ENCODE peak calls at places on chromosomes 5 and 9, in nine cellular contexts. N, E, O, J, B, V, C, H and Y are unnamed samples.

GRCh38 chr9:99057665-99058625 is 47.0 kb upstream of the TGFBR1 start:
- DNase-seq in H (peak), C (no peak), J (no peak), E (peak), O (no peak), B (no peak), V (peak), N (peak), Y (no peak)

GRCh38 chr9:2241875-2242741 is 227.0 kb downstream of the SMARCA2 start:
- DNase-seq in C (peak), H (peak), V (peak), J (peak), N (peak), E (peak), O (peak), B (peak), Y (peak)

GRCh38 chr5:59042683-59043082 is 459.8 kb downstream of the RAB3C start:
- DNase-seq in B (no peak), H (no peak), E (peak), J (peak), O (no peak), N (peak), C (peak), V (no peak), Y (no peak)

GRCh38 chr9:93857528-93857927 is 97.6 kb downstream of the BARX1 start:
- DNase-seq in E (no peak), V (no peak), B (no peak), J (no peak), N (no peak), O (no peak), H (no peak), C (no peak), Y (no peak)

GRCh38 chr5:145775893-145776444 is 59.2 kb downstream of the PRELID2 start:
- DNase-seq in O (no peak), C (peak), B (no peak), H (peak), N (no peak), E (no peak), V (no peak), J (no peak), Y (no peak)

GRCh38 chr9:94631599-94631998 is 7.7 kb downstream of the FBP1 start:
- DNase-seq in C (no peak), V (no peak), N (no peak), O (no peak), J (no peak), B (peak), H (no peak), E (no peak), Y (no peak)

GRCh38 chr5:160380041-160380440 is 9.6 kb upstream of the C1QTNF2 start:
- DNase-seq in V (no peak), J (no peak), B (no peak), N (no peak), E (no peak), O (no peak), H (no peak), C (no peak), Y (no peak)

GRCh38 chr5:132176987-132177386 is 50.7 kb downstream of the P4HA2 start:
- DNase-seq in O (no peak), N (no peak), B (no peak), J (no peak), E (no peak), V (no peak), H (no peak), C (peak), Y (no peak)

GRCh38 chr9:128117613-128118471 is 9.7 kb downstream of the PTGES2 start:
- DNase-seq in J (peak), E (peak), B (peak), H (peak), O (peak), C (peak), N (peak), V (peak), Y (peak)

GRCh38 chr9:107733530-107733907 is 243.9 kb upstream of the KLF4 start:
- DNase-seq in V (no peak), C (peak), B (no peak), J (peak), O (no peak), E (no peak), H (no peak), N (peak), Y (peak)

GRCh38 chr9:96875460-96876142 is 21.3 kb upstream of the ZNF782 start:
- DNase-seq in C (peak), E (peak), O (peak), H (peak), N (peak), J (peak), V (no peak), B (peak), Y (peak)

GRCh38 chr5:93915142-93915553 is 173.7 kb upstream of the POU5F2 start:
- DNase-seq in V (no peak), J (no peak), H (peak), O (peak), B (no peak), N (no peak), E (no peak), C (peak), Y (no peak)

GRCh38 chr9:71683598-71684235 is 84.6 kb downstream of the CEMIP2 start:
- DNase-seq in C (peak), E (peak), B (peak), N (peak), H (peak), V (no peak), J (no peak), O (peak), Y (peak)

GRCh38 chr9:128383007-128383753 is 12.0 kb downstream of the URM1 start:
- DNase-seq in E (no peak), H (no peak), N (no peak), B (peak), J (no peak), O (peak), V (no peak), C (no peak), Y (peak)

GRCh38 chr9:134328341-134328840 is 2.1 kb downstream of the RXRA start:
- DNase-seq in E (no peak), H (peak), B (no peak), N (peak), V (no peak), J (peak), O (peak), C (peak), Y (no peak)

GRCh38 chr9:134329576-134329855 is 3.3 kb downstream of the RXRA start:
- DNase-seq in B (no peak), J (peak), H (no peak), N (no peak), C (no peak), O (no peak), E (no peak), V (no peak), Y (no peak)

GRCh38 chr9:134328841-134329575 is 2.8 kb downstream of the RXRA start:
- DNase-seq in B (no peak), N (peak), O (peak), J (peak), E (peak), H (peak), V (no peak), C (peak), Y (no peak)

GRCh38 chr9:134330590-134330989 is 4.3 kb downstream of the RXRA start:
- DNase-seq in O (no peak), J (peak), C (no peak), B (no peak), N (no peak), H (no peak), E (no peak), V (no peak), Y (no peak)

DNA sequence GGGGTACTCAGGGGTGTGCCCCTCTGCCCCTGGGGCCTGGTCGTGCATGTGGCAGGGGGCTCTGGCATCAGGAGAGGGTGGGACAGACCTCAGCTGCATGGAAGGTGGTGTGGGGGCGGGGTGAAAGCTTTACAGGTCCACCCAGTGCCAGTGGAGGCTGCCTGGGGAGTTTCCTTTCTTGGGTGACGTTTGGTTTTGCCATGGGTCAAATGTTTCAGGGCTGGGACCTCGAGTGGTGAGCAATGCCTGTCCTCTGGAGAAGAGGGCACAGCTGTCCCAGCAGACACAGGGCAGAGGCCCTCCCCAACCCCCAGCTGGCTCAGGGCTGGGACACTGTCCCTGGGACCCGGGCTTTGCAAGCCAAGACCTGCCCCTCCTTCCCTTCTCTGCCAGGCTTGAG is 3.6 kb downstream of the RXRA start:
- DNase-seq in O (no peak), B (no peak), H (peak), N (peak), E (no peak), J (peak), V (no peak), C (no peak), Y (no peak)
- H3K4me3 ChIP-seq in O (no peak), B (no peak), H (peak), N (no peak), E (no peak), J (peak), V (no peak), C (peak), Y (peak)

DNA sequence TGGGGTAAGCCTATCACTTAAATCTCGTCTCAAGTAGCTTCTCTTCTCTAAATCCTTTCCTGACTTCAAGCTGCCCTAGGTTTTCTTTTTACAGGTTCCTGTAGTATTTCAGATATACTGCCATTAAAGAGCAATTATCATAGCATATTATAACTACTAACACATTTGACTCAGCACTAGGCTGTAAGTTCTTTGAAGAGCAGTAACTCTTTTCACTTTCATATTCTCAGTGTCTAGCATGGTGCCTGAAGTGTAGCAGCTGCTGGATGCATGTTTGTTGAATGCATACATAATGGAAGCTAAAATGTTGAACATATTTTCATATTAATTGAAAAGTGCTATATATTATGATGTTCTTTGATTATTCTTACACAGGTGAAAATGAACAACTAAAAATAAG is 22.5 kb downstream of the CCDC152 start:
- DNase-seq in B (no peak), O (no peak), N (no peak), J (no peak), E (no peak), V (no peak), C (no peak), H (no peak), Y (no peak)
- H3K4me3 ChIP-seq in B (no peak), O (no peak), N (no peak), J (no peak), E (no peak), V (no peak), C (no peak), H (no peak), Y (no peak)

GRCh38 chr5:80754900-80755299 is 100.1 kb upstream of the DHFR start:
- DNase-seq in B (no peak), N (no peak), C (no peak), V (no peak), H (no peak), O (peak), J (no peak), E (no peak), Y (no peak)
- H3K4me3 ChIP-seq in B (no peak), N (no peak), C (no peak), V (peak), H (no peak), O (peak), J (no peak), E (no peak), Y (no peak)

GRCh38 chr5:170634236-170634990 is 130.6 kb downstream of the KCNIP1 start:
- DNase-seq in B (peak), H (no peak), V (no peak), C (no peak), J (no peak), O (no peak), N (no peak), E (no peak), Y (no peak)
- H3K4me3 ChIP-seq in B (peak), H (no peak), V (no peak), C (no peak), J (peak), O (no peak), N (no peak), E (no peak), Y (no peak)

GRCh38 chr9:33374190-33374589 is 28.2 kb downstream of the AQP7 start:
- DNase-seq in H (no peak), N (no peak), O (no peak), E (no peak), C (no peak), B (no peak), V (no peak), J (no peak), Y (peak)

GRCh38 chr9:33374634-33375237 is 27.6 kb downstream of the AQP7 start:
- DNase-seq in N (peak), O (peak), H (peak), J (peak), C (peak), V (peak), E (peak), B (peak), Y (peak)

GRCh38 chr9:33375841-33376321 is 26.5 kb downstream of the AQP7 start:
- DNase-seq in C (no peak), N (no peak), H (no peak), J (no peak), V (no peak), B (no peak), E (no peak), O (no peak), Y (peak)

GRCh38 chr9:33377089-33377715 is 25.2 kb downstream of the AQP7 start:
- DNase-seq in J (no peak), H (no peak), B (no peak), N (no peak), C (no peak), O (no peak), V (no peak), E (no peak), Y (no peak)

DNA sequence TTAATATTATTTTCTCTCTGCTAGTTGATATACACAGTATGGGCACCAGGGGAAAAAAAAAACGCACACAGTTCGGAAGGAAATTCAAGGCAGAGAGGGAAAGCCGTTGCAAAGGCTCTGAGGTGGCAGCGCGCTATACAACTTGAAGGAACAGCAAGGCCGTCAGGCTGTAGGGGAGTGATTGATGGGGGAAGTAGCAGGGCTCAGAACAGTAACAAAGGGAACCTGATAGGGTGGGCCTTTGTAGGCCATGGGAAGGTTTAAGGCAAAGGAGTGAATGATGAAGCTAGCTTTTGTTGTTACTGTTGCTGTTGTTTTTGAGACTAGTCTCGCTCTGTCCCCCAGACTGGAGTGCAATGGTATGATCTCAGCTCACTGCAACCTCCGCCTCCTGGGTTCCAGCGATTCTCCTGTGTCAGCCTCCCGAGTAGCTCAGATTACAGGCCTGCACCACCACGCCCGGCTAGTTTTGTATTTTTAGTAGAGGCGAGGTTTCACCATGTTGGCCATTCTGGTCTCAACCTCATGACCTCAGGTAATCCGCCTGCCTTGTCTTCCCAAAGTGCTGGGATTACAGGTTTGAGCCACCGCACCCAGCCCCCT is 27.0 kb downstream of the AQP7 start:
- DNase-seq in O (peak), B (peak), E (no peak), V (no peak), J (no peak), N (peak), H (no peak), C (no peak), Y (no peak)
- H3K4me3 ChIP-seq in O (peak), B (no peak), E (no peak), V (no peak), J (peak), N (no peak), H (no peak), C (no peak), Y (no peak)

GRCh38 chr9:38227061-38227540 is 158.1 kb upstream of the SHB start:
- DNase-seq in B (peak), H (peak), N (peak), J (no peak), E (peak), O (peak), C (peak), V (peak), Y (no peak)

GRCh38 chr9:38228331-38229122 is 159.5 kb upstream of the SHB start:
- DNase-seq in H (no peak), B (no peak), C (no peak), N (no peak), E (no peak), O (no peak), V (no peak), J (no peak), Y (no peak)

GRCh38 chr9:38227656-38228055 is 158.6 kb upstream of the SHB start:
- DNase-seq in N (no peak), O (peak), E (no peak), B (no peak), J (no peak), C (peak), V (peak), H (no peak), Y (no peak)

GRCh38 chr9:38224941-38225340 is 155.9 kb upstream of the SHB start:
- DNase-seq in H (no peak), B (no peak), J (no peak), V (no peak), N (no peak), C (no peak), O (no peak), E (no peak), Y (no peak)

DNA sequence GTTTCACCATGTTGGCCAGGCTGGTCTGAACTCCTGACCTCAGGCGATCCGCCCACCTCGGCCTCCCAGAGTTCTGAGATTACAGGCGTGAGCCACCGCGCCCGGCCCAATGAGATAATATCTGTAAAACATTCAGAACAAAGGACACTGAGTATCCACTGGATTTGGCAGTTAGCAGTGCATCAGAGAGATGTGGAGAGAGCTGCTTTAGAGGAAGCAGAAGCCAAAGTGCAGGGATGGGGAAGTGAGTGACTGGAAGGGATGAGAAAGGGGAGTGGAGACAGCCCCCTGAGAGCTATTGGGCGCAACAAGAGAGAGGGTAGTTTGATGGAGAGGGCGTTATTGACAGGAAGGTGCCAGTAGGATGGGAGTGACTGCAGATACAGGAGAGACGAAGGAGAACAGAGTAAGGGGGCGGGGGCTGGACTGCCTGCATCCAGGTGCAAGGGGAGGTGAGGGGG is 157.5 kb upstream of the SHB start:
- DNase-seq in N (no peak), C (no peak), V (no peak), O (no peak), B (peak), E (no peak), J (no peak), H (no peak), Y (no peak)
- H3K4me3 ChIP-seq in N (no peak), C (no peak), V (no peak), O (no peak), B (no peak), E (no peak), J (no peak), H (no peak), Y (no peak)

GRCh38 chr5:52789867-52790266 is 2.2 kb downstream of the ITGA1 start:
- DNase-seq in N (no peak), E (no peak), J (no peak), B (no peak), O (no peak), H (no peak), C (no peak), V (no peak), Y (no peak)
- H3K4me3 ChIP-seq in N (peak), E (peak), J (peak), B (no peak), O (no peak), H (no peak), C (no peak), V (no peak), Y (peak)

GRCh38 chr9:91036356-91036755 is 234.7 kb downstream of the SYK start:
- DNase-seq in N (no peak), B (no peak), C (no peak), H (no peak), V (no peak), E (no peak), O (no peak), J (no peak), Y (no peak)
- H3K4me3 ChIP-seq in N (no peak), B (no peak), C (no peak), H (no peak), V (no peak), E (no peak), O (no peak), J (no peak), Y (no peak)